ENCODE peak calls at places on chromosomes 12 and 14, in ten cellular contexts. One of them, this sample, is unnamed. For H3K36me3, the result is how much of the 10 kb centered on the place peaks cover.

GRCh38 chr12:77299001-77299400 is 233.6 kb upstream of the E2F7 start:
- DNase-seq in neural progenitor cell: no peak
- DNase-seq in stomach: no peak
- DNase-seq in body of pancreas: no peak
- DNase-seq in psoas muscle: no peak
- DNase-seq in prostate gland: no peak
- DNase-seq in heart left ventricle: no peak
- DNase-seq in colonic mucosa: no peak
- DNase-seq in DND-41: no peak
- DNase-seq in suprapubic skin: no peak
- DNase-seq in this sample: no peak

GRCh38 chr12:105748806-105749600 is 389.8 kb downstream of the NUAK1 start:
- DNase-seq in body of pancreas: peak
- DNase-seq in DND-41: no peak
- DNase-seq in stomach: no peak
- DNase-seq in heart left ventricle: peak
- DNase-seq in prostate gland: peak
- DNase-seq in neural progenitor cell: no peak
- DNase-seq in psoas muscle: peak
- DNase-seq in colonic mucosa: no peak
- DNase-seq in suprapubic skin: no peak
- DNase-seq in this sample: peak

GRCh38 chr12:19970116-19970515 is 398.2 kb upstream of the PDE3A start:
- DNase-seq in neural progenitor cell: no peak
- DNase-seq in colonic mucosa: no peak
- DNase-seq in stomach: no peak
- DNase-seq in DND-41: no peak
- DNase-seq in heart left ventricle: no peak
- DNase-seq in psoas muscle: no peak
- DNase-seq in suprapubic skin: no peak
- DNase-seq in prostate gland: no peak
- DNase-seq in body of pancreas: no peak
- DNase-seq in this sample: no peak

GRCh38 chr12:10182662-10183061 is 3.8 kb downstream of the TMEM52B start:
- DNase-seq in DND-41: no peak
- DNase-seq in stomach: no peak
- DNase-seq in heart left ventricle: no peak
- DNase-seq in suprapubic skin: no peak
- DNase-seq in prostate gland: no peak
- DNase-seq in body of pancreas: no peak
- DNase-seq in colonic mucosa: no peak
- DNase-seq in psoas muscle: no peak
- DNase-seq in neural progenitor cell: no peak
- DNase-seq in this sample: no peak

GRCh38 chr12:53481957-53482586 is 17.2 kb downstream of the MAP3K12 start:
- DNase-seq in heart left ventricle: no peak
- DNase-seq in psoas muscle: no peak
- DNase-seq in suprapubic skin: no peak
- DNase-seq in neural progenitor cell: peak
- DNase-seq in stomach: no peak
- DNase-seq in colonic mucosa: no peak
- DNase-seq in prostate gland: no peak
- DNase-seq in body of pancreas: no peak
- DNase-seq in DND-41: peak
- DNase-seq in this sample: no peak

GRCh38 chr12:51004504-51004903 is 21.7 kb downstream of the SLC11A2 start:
- DNase-seq in colonic mucosa: no peak
- DNase-seq in prostate gland: no peak
- DNase-seq in suprapubic skin: no peak
- DNase-seq in neural progenitor cell: no peak
- DNase-seq in psoas muscle: no peak
- DNase-seq in body of pancreas: no peak
- DNase-seq in heart left ventricle: no peak
- DNase-seq in stomach: no peak
- DNase-seq in DND-41: no peak
- DNase-seq in this sample: no peak

GRCh38 chr12:92619730-92620684 is 82.8 kb upstream of the PLEKHG7 start:
- DNase-seq in heart left ventricle: no peak
- DNase-seq in stomach: no peak
- DNase-seq in psoas muscle: no peak
- DNase-seq in prostate gland: no peak
- DNase-seq in body of pancreas: no peak
- DNase-seq in suprapubic skin: no peak
- DNase-seq in colonic mucosa: no peak
- DNase-seq in DND-41: no peak
- DNase-seq in neural progenitor cell: no peak
- DNase-seq in this sample: no peak

GRCh38 chr14:31937730-31938346 is 139.3 kb upstream of the ARHGAP5 start:
- DNase-seq in body of pancreas: no peak
- DNase-seq in psoas muscle: peak
- DNase-seq in prostate gland: no peak
- DNase-seq in stomach: peak
- DNase-seq in neural progenitor cell: no peak
- DNase-seq in heart left ventricle: peak
- DNase-seq in suprapubic skin: no peak
- DNase-seq in colonic mucosa: peak
- DNase-seq in DND-41: peak
- DNase-seq in this sample: peak

GRCh38 chr12:58458093-58458492 is 462.2 kb downstream of the LRIG3 start:
- DNase-seq in colonic mucosa: no peak
- DNase-seq in heart left ventricle: no peak
- DNase-seq in prostate gland: no peak
- DNase-seq in suprapubic skin: no peak
- DNase-seq in body of pancreas: no peak
- DNase-seq in stomach: no peak
- DNase-seq in DND-41: no peak
- DNase-seq in psoas muscle: no peak
- DNase-seq in neural progenitor cell: no peak
- DNase-seq in this sample: no peak

GRCh38 chr12:22229652-22230279 is 104.7 kb downstream of the ST8SIA1 start:
- DNase-seq in psoas muscle: no peak
- DNase-seq in colonic mucosa: no peak
- DNase-seq in body of pancreas: no peak
- DNase-seq in suprapubic skin: no peak
- DNase-seq in stomach: no peak
- DNase-seq in prostate gland: no peak
- DNase-seq in neural progenitor cell: no peak
- DNase-seq in heart left ventricle: no peak
- DNase-seq in DND-41: no peak
- DNase-seq in this sample: no peak

GRCh38 chr12:27975222-27976136 is 2.9 kb upstream of the PTHLH start:
- DNase-seq in stomach: no peak
- DNase-seq in prostate gland: no peak
- DNase-seq in suprapubic skin: no peak
- DNase-seq in body of pancreas: peak
- DNase-seq in heart left ventricle: peak
- DNase-seq in psoas muscle: peak
- DNase-seq in DND-41: no peak
- DNase-seq in colonic mucosa: no peak
- DNase-seq in neural progenitor cell: peak
- DNase-seq in this sample: no peak

GRCh38 chr14:95220663-95221231 is 63.4 kb upstream of the DICER1 start:
- DNase-seq in prostate gland: no peak
- DNase-seq in suprapubic skin: no peak
- DNase-seq in colonic mucosa: no peak
- DNase-seq in psoas muscle: no peak
- DNase-seq in stomach: no peak
- DNase-seq in body of pancreas: peak
- DNase-seq in DND-41: no peak
- DNase-seq in heart left ventricle: no peak
- DNase-seq in neural progenitor cell: peak
- DNase-seq in this sample: no peak

GRCh38 chr14:56027916-56028637 is 90.1 kb upstream of the PELI2 start:
- DNase-seq in stomach: no peak
- DNase-seq in heart left ventricle: no peak
- DNase-seq in body of pancreas: no peak
- DNase-seq in DND-41: no peak
- DNase-seq in colonic mucosa: no peak
- DNase-seq in neural progenitor cell: no peak
- DNase-seq in suprapubic skin: no peak
- DNase-seq in prostate gland: no peak
- DNase-seq in psoas muscle: no peak
- DNase-seq in this sample: no peak

GRCh38 chr14:74951443-74952194 is 3.8 kb downstream of the PGF start:
- DNase-seq in stomach: no peak
- DNase-seq in neural progenitor cell: no peak
- DNase-seq in colonic mucosa: no peak
- DNase-seq in prostate gland: no peak
- DNase-seq in suprapubic skin: no peak
- DNase-seq in psoas muscle: no peak
- DNase-seq in body of pancreas: no peak
- DNase-seq in heart left ventricle: peak
- DNase-seq in DND-41: no peak
- DNase-seq in this sample: no peak

GRCh38 chr14:74950795-74951442 is 4.5 kb downstream of the PGF start:
- DNase-seq in psoas muscle: no peak
- DNase-seq in suprapubic skin: no peak
- DNase-seq in neural progenitor cell: no peak
- DNase-seq in prostate gland: no peak
- DNase-seq in colonic mucosa: peak
- DNase-seq in DND-41: no peak
- DNase-seq in stomach: peak
- DNase-seq in heart left ventricle: no peak
- DNase-seq in body of pancreas: no peak
- DNase-seq in this sample: no peak

GRCh38 chr14:74948228-74949175 is 6.9 kb downstream of the PGF start:
- DNase-seq in heart left ventricle: no peak
- DNase-seq in suprapubic skin: no peak
- DNase-seq in DND-41: no peak
- DNase-seq in neural progenitor cell: no peak
- DNase-seq in body of pancreas: no peak
- DNase-seq in psoas muscle: no peak
- DNase-seq in colonic mucosa: no peak
- DNase-seq in stomach: no peak
- DNase-seq in prostate gland: no peak
- DNase-seq in this sample: no peak

GRCh38 chr14:74949211-74949610 is 6.2 kb downstream of the PGF start:
- DNase-seq in prostate gland: no peak
- DNase-seq in neural progenitor cell: no peak
- DNase-seq in heart left ventricle: no peak
- DNase-seq in stomach: no peak
- DNase-seq in DND-41: no peak
- DNase-seq in suprapubic skin: no peak
- DNase-seq in body of pancreas: no peak
- DNase-seq in colonic mucosa: no peak
- DNase-seq in psoas muscle: no peak
- DNase-seq in this sample: no peak

GRCh38 chr14:74949859-74950572 is 5.4 kb downstream of the PGF start:
- DNase-seq in stomach: no peak
- DNase-seq in prostate gland: no peak
- DNase-seq in suprapubic skin: no peak
- DNase-seq in heart left ventricle: no peak
- DNase-seq in colonic mucosa: no peak
- DNase-seq in psoas muscle: no peak
- DNase-seq in neural progenitor cell: no peak
- DNase-seq in body of pancreas: no peak
- DNase-seq in DND-41: no peak
- DNase-seq in this sample: no peak
- H3K27ac ChIP-seq in stomach: no peak
- H3K27ac ChIP-seq in prostate gland: no peak
- H3K27ac ChIP-seq in suprapubic skin: no peak
- H3K27ac ChIP-seq in heart left ventricle: no peak
- H3K27ac ChIP-seq in colonic mucosa: no peak
- H3K27ac ChIP-seq in psoas muscle: no peak
- H3K27ac ChIP-seq in neural progenitor cell: no peak
- H3K27ac ChIP-seq in body of pancreas: no peak
- H3K27ac ChIP-seq in DND-41: no peak
- H3K27ac ChIP-seq in this sample: no peak

GRCh38 chr12:6699989-6700645 is 498 bp downstream of the PIANP start:
- DNase-seq in DND-41: no peak
- DNase-seq in neural progenitor cell: peak
- DNase-seq in prostate gland: no peak
- DNase-seq in body of pancreas: no peak
- DNase-seq in suprapubic skin: no peak
- DNase-seq in psoas muscle: no peak
- DNase-seq in heart left ventricle: no peak
- DNase-seq in stomach: no peak
- DNase-seq in colonic mucosa: no peak
- DNase-seq in this sample: no peak
- TF ChIP-seq CTCF in DND-41: no peak
- TF ChIP-seq CTCF in neural progenitor cell: no peak
- TF ChIP-seq CTCF in prostate gland: no peak
- TF ChIP-seq CTCF in body of pancreas: no peak
- TF ChIP-seq CTCF in suprapubic skin: no peak
- TF ChIP-seq CTCF in psoas muscle: no peak
- TF ChIP-seq CTCF in heart left ventricle: no peak
- TF ChIP-seq CTCF in stomach: no peak
- TF ChIP-seq CTCF in colonic mucosa: no peak
- TF ChIP-seq CTCF in this sample: no peak

GRCh38 chr12:125014526-125014925 is 21.1 kb downstream of the BRI3BP start:
- DNase-seq in neural progenitor cell: no peak
- DNase-seq in body of pancreas: no peak
- DNase-seq in psoas muscle: no peak
- DNase-seq in heart left ventricle: no peak
- DNase-seq in stomach: no peak
- DNase-seq in DND-41: no peak
- DNase-seq in suprapubic skin: no peak
- DNase-seq in colonic mucosa: no peak
- DNase-seq in prostate gland: no peak
- DNase-seq in this sample: no peak

GRCh38 chr12:125015680-125016310 is 22.4 kb downstream of the BRI3BP start:
- DNase-seq in heart left ventricle: no peak
- DNase-seq in psoas muscle: no peak
- DNase-seq in suprapubic skin: no peak
- DNase-seq in DND-41: no peak
- DNase-seq in neural progenitor cell: no peak
- DNase-seq in stomach: no peak
- DNase-seq in body of pancreas: no peak
- DNase-seq in prostate gland: no peak
- DNase-seq in colonic mucosa: no peak
- DNase-seq in this sample: no peak

GRCh38 chr12:125018356-125018755 is 24.9 kb downstream of the BRI3BP start:
- DNase-seq in colonic mucosa: no peak
- DNase-seq in prostate gland: no peak
- DNase-seq in neural progenitor cell: no peak
- DNase-seq in DND-41: no peak
- DNase-seq in stomach: no peak
- DNase-seq in suprapubic skin: no peak
- DNase-seq in heart left ventricle: no peak
- DNase-seq in body of pancreas: no peak
- DNase-seq in psoas muscle: no peak
- DNase-seq in this sample: no peak

GRCh38 chr12:125017801-125018200 is 24.4 kb downstream of the BRI3BP start:
- DNase-seq in neural progenitor cell: no peak
- DNase-seq in colonic mucosa: no peak
- DNase-seq in psoas muscle: no peak
- DNase-seq in DND-41: no peak
- DNase-seq in suprapubic skin: no peak
- DNase-seq in stomach: no peak
- DNase-seq in heart left ventricle: no peak
- DNase-seq in body of pancreas: no peak
- DNase-seq in prostate gland: no peak
- DNase-seq in this sample: no peak

GRCh38 chr12:125013816-125014442 is 20.5 kb downstream of the BRI3BP start:
- DNase-seq in psoas muscle: no peak
- DNase-seq in colonic mucosa: no peak
- DNase-seq in DND-41: no peak
- DNase-seq in stomach: peak
- DNase-seq in prostate gland: no peak
- DNase-seq in heart left ventricle: no peak
- DNase-seq in neural progenitor cell: no peak
- DNase-seq in suprapubic skin: no peak
- DNase-seq in body of pancreas: peak
- DNase-seq in this sample: no peak
- H3K36me3 ChIP-seq in psoas muscle: under half
- H3K36me3 ChIP-seq in colonic mucosa: under half
- H3K36me3 ChIP-seq in DND-41: half or more
- H3K36me3 ChIP-seq in stomach: under half
- H3K36me3 ChIP-seq in prostate gland: under half
- H3K36me3 ChIP-seq in heart left ventricle: under half
- H3K36me3 ChIP-seq in neural progenitor cell: under half
- H3K36me3 ChIP-seq in suprapubic skin: under half
- H3K36me3 ChIP-seq in body of pancreas: under half
- H3K36me3 ChIP-seq in this sample: under half

GRCh38 chr14:34824256-34824655 is 50.9 kb downstream of the BAZ1A start:
- DNase-seq in psoas muscle: no peak
- DNase-seq in prostate gland: no peak
- DNase-seq in body of pancreas: no peak
- DNase-seq in heart left ventricle: no peak
- DNase-seq in colonic mucosa: no peak
- DNase-seq in DND-41: no peak
- DNase-seq in suprapubic skin: no peak
- DNase-seq in neural progenitor cell: no peak
- DNase-seq in stomach: no peak
- DNase-seq in this sample: no peak
- H3K27ac ChIP-seq in psoas muscle: no peak
- H3K27ac ChIP-seq in prostate gland: no peak
- H3K27ac ChIP-seq in body of pancreas: no peak
- H3K27ac ChIP-seq in heart left ventricle: no peak
- H3K27ac ChIP-seq in colonic mucosa: no peak
- H3K27ac ChIP-seq in DND-41: no peak
- H3K27ac ChIP-seq in suprapubic skin: no peak
- H3K27ac ChIP-seq in neural progenitor cell: no peak
- H3K27ac ChIP-seq in stomach: no peak
- H3K27ac ChIP-seq in this sample: no peak